ENCODE peak calls at places on chromosome 10, in nine cellular contexts. W is body of pancreas; Q is heart left ventricle; L is bronchial epithelial cell; I is choroid plexus epithelial cell; V is heart right ventricle; J is CD8-positive, alpha-beta T cell; D is nephron progenitor cell; X is astrocyte of the spinal cord. B is an unnamed sample.

GRCh38 chr10:23918839-23919238 is 290.1 kb upstream of the KIAA1217 start:
- DNase-seq in Q (no peak), J (no peak), D (no peak), L (peak), X (no peak), W (no peak), I (no peak), V (no peak), B (no peak)

GRCh38 chr10:78964952-78965633 is 103.7 kb upstream of the ZMIZ1 start:
- DNase-seq in V (peak), D (peak), X (peak), I (peak), W (peak), J (no peak), Q (no peak), L (peak), B (peak)

GRCh38 chr10:132446661-132447445 is 49.9 kb downstream of the PWWP2B start:
- DNase-seq in X (no peak), I (peak), D (no peak), Q (no peak), W (peak), J (peak), L (peak), V (no peak), B (peak)

GRCh38 chr10:93412801-93413200 is 69.3 kb downstream of the MYOF start:
- DNase-seq in D (no peak), W (peak), I (no peak), J (no peak), X (no peak), Q (no peak), V (no peak), L (no peak), B (no peak)

GRCh38 chr10:100184426-100185219 is 1.2 kb downstream of the ERLIN1 start:
- DNase-seq in V (no peak), X (peak), W (no peak), I (peak), Q (no peak), J (no peak), L (peak), D (peak), B (no peak)

GRCh38 chr10:930415-931325 is 835 bp downstream of the LARP4B start:
- DNase-seq in X (peak), W (peak), V (peak), L (peak), Q (peak), D (peak), J (peak), I (peak), B (peak)

GRCh38 chr10:34262965-34263364 is 552.1 kb downstream of the PARD3 start:
- DNase-seq in J (no peak), D (no peak), L (no peak), W (no peak), I (peak), X (no peak), Q (no peak), V (no peak), B (no peak)

GRCh38 chr10:77653210-77653609 is 15.6 kb upstream of the KCNMA1 start:
- DNase-seq in W (no peak), Q (no peak), X (no peak), L (no peak), D (no peak), V (no peak), I (no peak), J (no peak), B (no peak)

GRCh38 chr10:26723016-26723415 is 25.5 kb downstream of the PDSS1 start:
- DNase-seq in V (no peak), L (no peak), X (no peak), J (no peak), Q (no peak), I (no peak), D (no peak), W (no peak), B (no peak)

GRCh38 chr10:13803566-13804554 is 217.1 kb downstream of the PRPF18 start:
- DNase-seq in D (no peak), L (no peak), V (no peak), J (no peak), W (no peak), Q (no peak), I (peak), X (peak), B (no peak)

GRCh38 chr10:87829986-87830732 is 12.1 kb upstream of the ATAD1 start:
- DNase-seq in V (no peak), L (peak), D (no peak), X (no peak), Q (no peak), W (no peak), J (no peak), I (no peak), B (no peak)

GRCh38 chr10:106705576-106706526 is 458.7 kb downstream of the SORCS1 start:
- DNase-seq in V (peak), D (peak), Q (peak), W (peak), X (peak), I (peak), J (no peak), L (peak), B (peak)

GRCh38 chr10:98265403-98266378 is 2.3 kb downstream of the LOXL4 start:
- DNase-seq in I (no peak), X (no peak), J (no peak), L (peak), V (no peak), D (no peak), W (no peak), Q (no peak), B (no peak)

GRCh38 chr10:15314482-15315070 is 56.5 kb downstream of the FAM171A1 start:
- DNase-seq in L (no peak), V (no peak), W (no peak), X (no peak), I (no peak), Q (no peak), D (no peak), J (no peak), B (no peak)

GRCh38 chr10:105464961-105465360 is 823.9 kb downstream of the SORCS3 start:
- DNase-seq in D (no peak), J (no peak), V (no peak), Q (no peak), I (no peak), W (no peak), L (no peak), X (no peak), B (no peak)

GRCh38 chr10:25501912-25502311 is 327.1 kb downstream of the GPR158 start:
- DNase-seq in X (no peak), V (no peak), D (no peak), W (no peak), L (no peak), J (no peak), Q (no peak), I (no peak), B (no peak)

GRCh38 chr10:4429538-4429937 is 396.5 kb upstream of the AKR1E2 start:
- DNase-seq in X (no peak), D (peak), I (no peak), V (no peak), Q (no peak), W (no peak), J (no peak), L (no peak), B (no peak)

GRCh38 chr10:49608166-49608758 is 1.8 kb upstream of the SLC18A3 start:
- DNase-seq in L (no peak), Q (no peak), X (no peak), I (no peak), D (no peak), W (no peak), V (no peak), J (no peak), B (no peak)

GRCh38 chr10:184911-185310 is 49.7 kb downstream of the ZMYND11 start:
- DNase-seq in I (peak), X (peak), W (no peak), J (no peak), V (no peak), Q (no peak), D (no peak), L (peak), B (no peak)

GRCh38 chr10:99845837-99846382 is 63.5 kb downstream of the ABCC2 start:
- DNase-seq in I (peak), J (peak), W (peak), Q (peak), D (peak), L (peak), V (peak), X (peak), B (peak)

GRCh38 chr10:44878704-44879530 is 32.2 kb upstream of the TMEM72 start:
- DNase-seq in I (peak), L (peak), X (peak), Q (peak), D (peak), V (peak), W (peak), J (peak), B (peak)

GRCh38 chr10:43045631-43046287 is 31.1 kb upstream of the RET start:
- DNase-seq in J (no peak), I (no peak), L (no peak), D (no peak), W (no peak), V (no peak), X (no peak), Q (peak), B (no peak)

GRCh38 chr10:132403511-132404168 is 6.6 kb downstream of the PWWP2B start:
- DNase-seq in L (no peak), J (no peak), V (no peak), I (no peak), X (no peak), Q (no peak), D (no peak), W (peak), B (no peak)

GRCh38 chr10:31000867-31001266 is 30.8 kb downstream of the ZNF438 start:
- DNase-seq in W (no peak), V (no peak), L (no peak), D (no peak), X (no peak), Q (no peak), J (no peak), I (peak), B (no peak)

GRCh38 chr10:91652364-91652763 is 19.5 kb upstream of the PPP1R3C start:
- DNase-seq in J (no peak), I (peak), D (no peak), W (peak), Q (no peak), L (peak), V (no peak), X (peak), B (no peak)

GRCh38 chr10:21203473-21204107 is 306.5 kb upstream of the NEBL start:
- DNase-seq in X (no peak), W (no peak), I (no peak), V (no peak), J (no peak), D (no peak), Q (no peak), L (no peak), B (no peak)

GRCh38 chr10:154348-154747 is 19.1 kb downstream of the ZMYND11 start:
- DNase-seq in I (peak), Q (no peak), J (no peak), X (peak), V (no peak), L (no peak), D (no peak), W (no peak), B (no peak)

GRCh38 chr10:131724891-131725735 is 175.7 kb upstream of the PPP2R2D start:
- DNase-seq in Q (no peak), D (no peak), J (no peak), X (no peak), L (no peak), V (no peak), W (no peak), I (no peak), B (no peak)

GRCh38 chr10:33507662-33508425 is 173.4 kb upstream of the NRP1 start:
- DNase-seq in L (no peak), V (no peak), W (no peak), Q (no peak), I (peak), X (no peak), D (no peak), J (no peak), B (no peak)

DNA sequence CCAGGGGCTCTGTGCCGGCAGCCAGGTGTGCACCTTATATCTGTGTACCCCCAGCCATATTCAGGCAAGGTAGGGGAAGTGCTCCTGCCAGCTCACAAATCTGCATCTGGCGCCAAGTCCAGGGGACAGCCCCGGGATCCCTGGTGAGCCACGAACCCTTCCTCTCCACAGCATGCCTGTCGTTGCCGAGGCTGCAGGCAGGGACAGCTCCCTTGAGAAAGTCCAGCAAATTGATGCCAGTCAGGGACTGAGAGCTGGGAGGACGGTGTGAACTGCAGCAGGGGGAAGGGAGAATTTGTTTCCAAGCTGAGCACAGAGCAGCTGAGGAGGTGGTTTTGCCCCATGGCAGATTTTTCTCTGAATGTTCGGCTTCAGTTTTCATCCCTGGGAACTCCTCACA is 919 bp downstream of the PLA2G12B start:
- DNase-seq in V (no peak), X (no peak), I (no peak), W (no peak), L (no peak), J (no peak), D (peak), Q (peak), B (peak)
- TF ChIP-seq CTCF in V (no peak), X (no peak), I (no peak), W (no peak), L (no peak), J (no peak), D (no peak), Q (no peak), B (no peak)

DNA sequence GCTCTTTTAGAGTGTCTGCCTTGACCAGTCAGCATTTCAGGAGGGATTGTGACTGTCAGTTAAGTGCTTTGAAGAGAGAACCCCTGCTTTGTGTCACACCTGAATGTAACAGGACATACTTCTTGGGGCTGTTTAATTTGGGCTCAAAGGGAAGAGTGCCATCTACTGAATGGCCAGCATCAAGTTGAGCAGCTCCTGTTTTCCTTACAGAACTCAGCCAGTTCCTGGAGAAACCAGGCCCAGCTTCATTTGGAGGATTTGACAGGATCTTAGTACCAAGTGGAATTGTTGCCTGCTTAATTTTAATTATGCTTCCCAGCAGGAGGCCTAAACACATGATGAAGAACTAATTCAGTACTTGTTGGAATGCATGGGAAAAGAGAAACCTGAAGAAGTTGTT is 8.3 kb downstream of the ADD3 start:
- DNase-seq in J (no peak), L (peak), D (no peak), Q (no peak), X (peak), W (peak), V (no peak), I (peak), B (no peak)
- TF ChIP-seq CTCF in J (peak), L (peak), D (no peak), Q (peak), X (peak), W (peak), V (no peak), I (peak), B (no peak)

DNA sequence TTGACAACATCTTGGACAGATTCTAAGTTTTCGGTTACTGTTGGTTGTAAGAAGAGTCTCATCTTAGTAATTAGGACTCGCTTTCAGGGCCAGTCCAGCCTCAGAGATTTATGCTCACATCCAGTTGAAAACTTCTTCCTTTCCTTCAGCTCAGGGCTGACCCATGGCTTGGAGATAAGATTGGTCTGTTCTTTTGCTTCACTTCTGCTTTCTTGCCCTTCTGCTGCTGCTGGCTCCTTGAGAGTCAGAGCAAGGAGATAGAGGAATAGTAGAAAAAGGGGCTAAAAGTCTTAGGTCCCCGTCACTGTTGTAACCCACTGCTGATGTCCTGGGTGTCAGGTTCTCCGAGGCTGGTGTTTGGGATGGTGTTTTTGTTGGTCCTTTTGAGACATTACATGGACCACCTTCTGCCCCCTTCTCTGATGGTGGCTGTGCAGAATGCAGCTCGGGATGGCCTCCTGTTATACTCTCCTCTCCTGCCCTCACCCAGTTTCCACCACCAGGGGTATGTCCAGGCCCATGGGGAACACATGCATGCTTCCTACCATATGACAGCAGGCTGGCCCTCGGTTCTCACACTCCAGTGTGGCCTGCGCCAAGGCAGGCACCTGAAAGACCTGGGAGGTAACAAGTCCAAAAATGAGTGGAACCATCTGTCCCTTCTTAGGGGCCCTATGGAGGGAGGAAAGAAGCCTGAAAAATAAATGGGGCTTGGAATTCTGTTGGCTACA is 67.8 kb upstream of the PCBD1 start:
- DNase-seq in Q (no peak), L (no peak), V (no peak), I (no peak), X (no peak), J (no peak), D (no peak), W (no peak), B (peak)
- TF ChIP-seq CTCF in Q (no peak), L (no peak), V (no peak), I (peak), X (peak), J (no peak), D (no peak), W (no peak), B (peak)

DNA sequence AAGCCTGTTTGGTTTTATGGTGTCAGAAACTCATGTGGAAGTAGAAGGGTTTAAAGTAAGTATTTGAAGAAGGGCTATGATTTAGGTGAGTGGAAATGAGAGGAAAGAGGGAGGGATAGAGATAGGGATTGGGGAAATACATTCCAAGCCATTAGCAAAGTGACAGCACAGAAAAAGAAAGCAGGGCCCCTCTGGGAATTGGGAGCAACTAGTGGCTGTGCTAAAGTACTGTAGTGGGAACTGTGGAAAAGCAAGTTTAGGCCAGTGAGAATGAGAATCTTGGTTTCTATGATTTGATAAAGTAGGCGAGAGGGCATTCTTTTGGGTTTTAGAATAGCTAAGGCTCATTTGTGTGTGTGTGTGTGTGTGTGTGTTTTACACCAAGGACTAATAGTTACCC is 5.0 kb downstream of the PRKG1 start:
- DNase-seq in D (peak), L (no peak), J (no peak), X (no peak), W (no peak), Q (no peak), I (no peak), V (no peak), B (no peak)
- TF ChIP-seq CTCF in D (no peak), L (no peak), J (no peak), X (no peak), W (no peak), Q (no peak), I (no peak), V (no peak), B (no peak)

GRCh38 chr10:73769396-73769795 is 12.5 kb upstream of the CHCHD1 start:
- DNase-seq in W (no peak), D (no peak), Q (no peak), L (no peak), I (no peak), X (no peak), J (no peak), V (no peak), B (no peak)
- TF ChIP-seq CTCF in W (no peak), D (no peak), Q (no peak), L (no peak), I (no peak), X (no peak), J (no peak), V (no peak), B (no peak)

DNA sequence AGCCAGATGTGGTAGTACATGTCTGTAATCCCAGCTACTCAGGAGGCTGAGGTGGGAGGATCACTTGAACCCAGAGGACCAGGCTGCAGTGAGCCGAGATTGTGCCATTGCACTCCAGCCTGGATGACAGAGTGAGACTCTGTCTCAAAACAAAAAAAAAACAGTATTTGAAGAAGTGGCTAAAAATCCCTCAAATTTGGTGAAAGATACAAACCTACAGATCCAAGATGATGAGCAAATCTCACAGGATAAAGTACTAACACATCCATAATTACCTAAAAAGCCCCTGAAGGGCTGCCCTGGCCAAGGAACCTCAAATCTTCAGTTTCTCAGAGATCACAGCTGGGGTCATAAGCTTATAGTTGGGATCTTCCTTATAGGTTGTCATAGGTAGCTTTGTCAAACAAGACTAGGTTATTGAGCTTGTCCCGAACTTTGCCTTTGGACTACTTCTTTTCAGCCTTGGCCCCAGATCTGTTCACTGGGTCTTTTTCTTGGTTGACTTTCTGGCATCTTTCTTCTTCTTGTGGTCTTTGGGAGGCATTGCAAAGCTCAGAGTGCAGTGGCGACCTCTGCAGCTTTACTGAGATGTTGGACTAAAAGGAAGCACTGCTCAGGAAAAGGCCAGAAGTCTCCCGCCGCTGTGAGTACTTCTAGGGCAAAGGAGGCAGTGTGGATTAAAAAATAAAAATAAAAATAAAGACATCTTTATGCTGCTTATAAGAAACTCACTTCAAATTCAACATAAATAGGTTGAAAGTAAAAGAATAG is 28.6 kb upstream of the SAR1A start:
- DNase-seq in I (peak), D (no peak), W (no peak), V (no peak), L (no peak), X (no peak), J (no peak), Q (no peak), B (no peak)
- TF ChIP-seq CTCF in I (peak), D (no peak), W (no peak), V (no peak), L (no peak), X (no peak), J (no peak), Q (no peak), B (no peak)

B was measured in endothelial cell.